ENCODE peak calls at places on chromosomes 13 and 19, in six cellular contexts. V, K, J, M, T and D are unnamed samples.

GRCh38 chr13:40484101-40484800 is 182.2 kb downstream of the FOXO1 start:
- DNase-seq in K (no peak), J (no peak), V (no peak), T (no peak), M (no peak), D (no peak)

GRCh38 chr13:40336228-40337221 is 329.9 kb downstream of the FOXO1 start:
- DNase-seq in K (no peak), M (no peak), J (no peak), T (no peak), V (no peak), D (no peak)

GRCh38 chr13:28540612-28541011 is 45.7 kb upstream of the FLT1 start:
- DNase-seq in K (no peak), M (no peak), J (no peak), V (no peak), T (no peak), D (no peak)

GRCh38 chr13:40273173-40274000 is 393.1 kb downstream of the FOXO1 start:
- DNase-seq in K (no peak), M (no peak), V (no peak), J (no peak), T (peak), D (no peak)

GRCh38 chr13:74978596-74978995 is 503.4 kb downstream of the TBC1D4 start:
- DNase-seq in V (no peak), M (no peak), J (no peak), K (no peak), T (peak), D (no peak)

GRCh38 chr19:47005873-47006272 is 13.8 kb upstream of the NPAS1 start:
- DNase-seq in T (peak), M (no peak), K (no peak), J (no peak), V (no peak), D (no peak)

GRCh38 chr13:47005761-47006414 is 109.0 kb upstream of the HTR2A start:
- DNase-seq in M (no peak), J (no peak), T (no peak), K (no peak), V (no peak), D (no peak)

GRCh38 chr13:88086577-88086976 is 415.4 kb downstream of the SLITRK5 start:
- DNase-seq in K (no peak), J (no peak), T (no peak), M (no peak), V (no peak), D (no peak)

GRCh38 chr19:41792513-41793413 is 3.6 kb upstream of the CEACAM3 start:
- DNase-seq in J (peak), V (peak), T (peak), K (peak), M (peak), D (peak)

GRCh38 chr19:11446652-11447301 is 11.3 kb downstream of the PRKCSH start:
- DNase-seq in K (peak), J (no peak), M (peak), T (peak), V (no peak), D (no peak)

GRCh38 chr19:49931293-49932040 is 2.2 kb upstream of the NUP62 start:
- DNase-seq in K (no peak), J (no peak), V (no peak), T (no peak), M (no peak), D (no peak)

GRCh38 chr19:2318923-2319322 is 9.5 kb downstream of the LSM7 start:
- DNase-seq in M (no peak), K (no peak), J (no peak), V (no peak), T (no peak), D (no peak)

GRCh38 chr19:39506944-39507714 is 7.8 kb upstream of the SELENOV start:
- DNase-seq in K (peak), M (no peak), T (peak), J (peak), V (peak), D (peak)